ENCODE peak calls at places on chromosomes 6 and 20, in five cellular contexts. N is H9, X is fibroblast of the aortic adventitia, K is iris pigment epithelial cell, D is WERI-Rb-1. G is an unnamed sample.

GRCh38 chr6:146543940-146544661 is 468 bp downstream of the RAB32 start:
- DNase-seq in X (peak), D (no peak), N (peak), K (peak), G (peak)

GRCh38 chr20:62159835-62160234 is 16.3 kb downstream of the SS18L1 start:
- DNase-seq in X (no peak), D (no peak), K (peak), N (no peak), G (no peak)

GRCh38 chr6:11961923-11962322 is 50.2 kb upstream of the HIVEP1 start:
- DNase-seq in N (no peak), X (no peak), D (no peak), K (no peak), G (no peak)

GRCh38 chr6:79307321-79308036 is 73.0 kb upstream of the HMGN3 start:
- DNase-seq in D (no peak), N (no peak), K (peak), X (peak), G (peak)

GRCh38 chr20:61969806-61970205 is 95.9 kb downstream of the TAF4 start:
- DNase-seq in X (no peak), K (no peak), D (no peak), N (no peak), G (no peak)

GRCh38 chr6:30570760-30571084 is 520 bp upstream of the ABCF1 start:
- DNase-seq in N (peak), D (no peak), K (no peak), X (no peak), G (no peak)

GRCh38 chr6:14756370-14756769 is 489.5 kb upstream of the JARID2 start:
- DNase-seq in K (no peak), N (no peak), D (no peak), X (no peak), G (no peak)

GRCh38 chr6:106114492-106114891 is 28.4 kb downstream of the PRDM1 start:
- DNase-seq in N (no peak), X (no peak), K (no peak), D (no peak), G (no peak)

GRCh38 chr20:47379433-47380150 is 23.1 kb upstream of the ZMYND8 start:
- DNase-seq in K (peak), N (no peak), D (no peak), X (peak), G (peak)

GRCh38 chr6:15430947-15431405 is 185.1 kb downstream of the JARID2 start:
- DNase-seq in K (peak), X (peak), D (no peak), N (no peak), G (peak)

GRCh38 chr6:56868687-56869086 is 86.2 kb upstream of the BEND6 start:
- DNase-seq in N (no peak), K (peak), D (no peak), X (peak), G (peak)

GRCh38 chr6:47404436-47404835 is 73.2 kb upstream of the CD2AP start:
- DNase-seq in X (no peak), D (no peak), N (no peak), K (no peak), G (no peak)

GRCh38 chr6:3288711-3289663 is 30.2 kb downstream of the PSMG4 start:
- DNase-seq in K (no peak), D (no peak), X (no peak), N (no peak), G (no peak)

GRCh38 chr6:328184-328670 is 35.9 kb downstream of the DUSP22 start:
- DNase-seq in K (peak), N (no peak), X (peak), D (no peak), G (peak)

GRCh38 chr6:89284963-89285735 is 29.9 kb downstream of the GABRR2 start:
- DNase-seq in X (no peak), N (no peak), D (no peak), K (no peak), G (no peak)

GRCh38 chr20:17556842-17557674 is 12.8 kb upstream of the DSTN start:
- DNase-seq in X (peak), K (no peak), D (no peak), N (peak), G (no peak)

GRCh38 chr6:136640132-136640915 is 90.1 kb upstream of the MAP7 start:
- DNase-seq in D (no peak), X (peak), K (peak), N (no peak), G (peak)

GRCh38 chr6:110329729-110330436 is 28.3 kb downstream of the METTL24 start:
- DNase-seq in D (no peak), X (no peak), K (peak), N (no peak), G (peak)

GRCh38 chr6:49264496-49264895 is 198.6 kb downstream of the MMUT start:
- DNase-seq in D (no peak), K (no peak), X (no peak), N (peak), G (no peak)

GRCh38 chr6:97059473-97059872 is 134.9 kb downstream of the KLHL32 start:
- DNase-seq in K (peak), X (peak), N (no peak), D (no peak), G (peak)

GRCh38 chr20:13995841-13996240 is 525 bp downstream of the MACROD2 start:
- DNase-seq in D (peak), N (peak), X (no peak), K (no peak), G (no peak)

GRCh38 chr6:159463440-159463839 is 229.6 kb downstream of the SOD2 start:
- DNase-seq in N (no peak), X (peak), K (peak), D (no peak), G (peak)

GRCh38 chr6:15148356-15149058 is 97.4 kb upstream of the JARID2 start:
- DNase-seq in N (peak), D (peak), K (peak), X (peak), G (peak)

GRCh38 chr6:140319209-140319608 is 944.8 kb upstream of the CITED2 start:
- DNase-seq in D (no peak), X (peak), K (peak), N (no peak), G (peak)

GRCh38 chr6:166764473-166765233 is 137.6 kb upstream of the RPS6KA2 start:
- DNase-seq in D (no peak), X (no peak), K (no peak), N (peak), G (no peak)

GRCh38 chr6:149862901-149863595 is 1.1 kb downstream of the LRP11 start:
- DNase-seq in K (peak), N (peak), D (peak), X (peak), G (peak)

GRCh38 chr20:5687884-5688283 is 62.3 kb upstream of the SHLD1 start:
- DNase-seq in X (no peak), N (no peak), D (no peak), K (no peak), G (no peak)

GRCh38 chr6:85015396-85015990 is 251.1 kb upstream of the TBX18 start:
- DNase-seq in N (peak), D (peak), K (peak), X (peak), G (peak)

GRCh38 chr6:105515054-105515453 is 112.2 kb upstream of the PREP start:
- DNase-seq in D (no peak), X (no peak), K (no peak), N (no peak), G (no peak)

GRCh38 chr20:59151820-59152219 is 11.8 kb upstream of the ZNF831 start:
- DNase-seq in N (no peak), D (no peak), K (no peak), X (no peak), G (no peak)

GRCh38 chr6:16427124-16427523 is 188.7 kb downstream of the GMPR start:
- DNase-seq in X (no peak), N (no peak), K (no peak), D (no peak), G (no peak)

GRCh38 chr20:40961686-40962640 is 66.7 kb upstream of the TOP1 start:
- DNase-seq in K (no peak), D (no peak), N (peak), X (peak), G (no peak)

GRCh38 chr6:130955755-130956154 is 107.3 kb downstream of the EPB41L2 start:
- DNase-seq in K (no peak), D (no peak), X (no peak), N (no peak), G (no peak)

GRCh38 chr6:163354779-163355431 is 59.6 kb upstream of the QKI start:
- DNase-seq in K (peak), X (peak), N (no peak), D (no peak), G (no peak)

GRCh38 chr20:16243470-16243869 is 329.8 kb downstream of the KIF16B start:
- DNase-seq in D (no peak), N (no peak), X (no peak), K (no peak), G (no peak)

GRCh38 chr6:2469428-2469827 is 224.0 kb upstream of the GMDS start:
- DNase-seq in N (no peak), X (no peak), D (no peak), K (no peak), G (no peak)